ENCODE peak calls at places on chromosome 9, in six cellular contexts. F, I, V, Y, K and T are unnamed samples.

GRCh38 chr9:95506692-95507455 is 9.9 kb downstream of the PTCH1 start:
- DNase-seq in F (peak), I (peak), V (peak), Y (peak), K (peak), T (no peak)

GRCh38 chr9:123011380-123011779 is 22.1 kb upstream of the GPR21 start:
- DNase-seq in F (no peak), I (no peak), V (no peak), Y (no peak), K (no peak), T (no peak)

GRCh38 chr9:132806723-132807421 is 71.2 kb downstream of the AK8 start:
- DNase-seq in F (no peak), I (no peak), V (peak), Y (no peak), K (no peak), T (no peak)

GRCh38 chr9:109414125-109414785 is 83.9 kb downstream of the PTPN3 start:
- DNase-seq in F (no peak), I (no peak), V (peak), Y (no peak), K (no peak), T (no peak)

GRCh38 chr9:80072406-80072805 is 500.6 kb downstream of the TLE4 start:
- DNase-seq in F (no peak), I (no peak), V (no peak), Y (no peak), K (no peak), T (no peak)

GRCh38 chr9:93183663-93184438 is at the start of gene WNK2:
- DNase-seq in F (peak), I (no peak), V (no peak), Y (no peak), K (peak), T (peak)

GRCh38 chr9:1916676-1917075 is 98.5 kb upstream of the SMARCA2 start:
- DNase-seq in F (no peak), I (peak), V (peak), Y (no peak), K (no peak), T (no peak)

GRCh38 chr9:94921072-94921471 is 194.6 kb downstream of the AOPEP start:
- DNase-seq in F (no peak), I (no peak), V (peak), Y (no peak), K (peak), T (no peak)

DNA sequence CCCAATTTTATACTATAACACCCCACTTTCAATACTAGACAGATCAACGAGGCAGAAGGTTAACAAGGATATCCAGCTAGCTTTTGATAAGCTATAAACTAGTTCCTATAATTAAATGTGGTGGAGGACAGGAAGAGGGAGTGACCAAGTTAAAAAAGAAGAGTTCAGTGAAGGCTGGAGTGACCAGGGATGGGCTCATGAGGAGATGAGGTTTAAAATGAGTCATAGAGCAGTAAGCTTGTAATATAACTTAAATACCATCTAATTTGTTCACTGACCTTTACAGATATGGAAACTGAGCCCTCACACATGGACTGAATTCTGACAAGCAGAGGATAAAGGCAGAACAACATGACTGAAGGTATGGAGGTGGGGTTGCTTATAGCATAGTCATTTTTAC is 284.5 kb downstream of the SPATA31D1 start:
- DNase-seq in F (no peak), I (no peak), V (no peak), Y (no peak), K (no peak), T (no peak)
- TF ChIP-seq CTCF in F (no peak), I (no peak), V (no peak), Y (no peak), K (no peak), T (no peak)

DNA sequence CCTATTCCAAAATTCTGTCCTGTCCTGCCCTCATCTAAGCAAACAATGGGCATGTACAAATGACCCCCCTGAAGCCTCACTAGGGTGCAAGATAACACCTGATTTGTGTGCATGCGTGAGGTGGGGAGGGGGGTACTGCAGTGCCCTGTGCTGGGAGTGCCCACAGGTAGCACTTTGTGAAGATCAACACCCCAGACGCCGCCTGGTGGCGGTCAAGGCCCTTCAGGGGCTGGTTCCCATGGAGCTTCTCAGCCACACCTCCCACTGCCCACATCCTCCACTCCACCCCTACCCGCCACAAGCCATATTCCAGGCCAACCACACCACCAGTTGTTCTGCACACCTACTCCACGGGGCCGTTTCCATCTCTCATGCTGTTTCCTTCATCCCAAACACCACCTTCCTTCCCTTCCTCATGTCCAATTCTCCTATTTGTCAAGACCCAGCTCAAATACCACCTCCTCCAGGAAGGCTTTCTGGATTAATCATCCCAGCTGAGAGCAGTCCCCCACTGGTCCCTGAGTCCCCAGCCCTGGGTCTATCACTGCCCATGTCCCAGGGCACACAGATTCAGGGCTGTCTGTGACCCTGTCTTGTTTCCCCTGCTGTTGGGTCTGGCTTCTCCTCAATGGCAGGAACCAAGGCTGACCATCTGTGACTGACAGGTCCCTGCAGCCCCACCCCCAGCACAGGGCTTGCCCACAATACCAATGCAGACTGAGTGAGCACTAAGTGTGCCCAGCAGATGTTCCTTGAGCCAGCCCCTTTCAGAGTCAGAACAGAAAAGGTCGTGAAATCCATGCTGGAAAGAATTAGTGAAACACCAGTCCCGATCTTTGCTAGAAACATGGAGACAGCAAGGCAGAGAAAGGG is 178.4 kb downstream of the PAX5 start:
- DNase-seq in F (peak), I (no peak), V (no peak), Y (no peak), K (peak), T (no peak)
- TF ChIP-seq CTCF in F (no peak), I (no peak), V (no peak), Y (no peak), K (peak), T (no peak)

GRCh38 chr9:32755730-32756129 is 27.6 kb upstream of the TMEM215 start:
- DNase-seq in F (no peak), I (no peak), V (no peak), Y (no peak), K (no peak), T (no peak)
- TF ChIP-seq CTCF in F (no peak), I (no peak), V (no peak), Y (no peak), K (no peak), T (no peak)

GRCh38 chr9:130480673-130481072 is 35.9 kb downstream of the ASS1 start:
- DNase-seq in F (peak), I (no peak), V (no peak), Y (no peak), K (peak), T (no peak)
- TF ChIP-seq CTCF in F (no peak), I (no peak), V (no peak), Y (no peak), K (no peak), T (no peak)

GRCh38 chr9:7071916-7072315 is 314.1 kb downstream of the KDM4C start:
- DNase-seq in F (no peak), I (no peak), V (no peak), Y (no peak), K (no peak), T (no peak)
- TF ChIP-seq CTCF in F (no peak), I (no peak), V (no peak), Y (no peak), K (no peak), T (no peak)